ENCODE peak calls at places on chromosomes 7 and 10, in four cellular contexts. One of them, this sample, is unnamed.

GRCh38 chr10:92681306-92681823 is 8.4 kb upstream of the HHEX start:
- DNase-seq in HCT116: no peak
- DNase-seq in astrocyte of the spinal cord: no peak
- DNase-seq in coronary artery: no peak
- DNase-seq in this sample: no peak

GRCh38 chr10:133336131-133337078 is at the start of gene CALY:
- DNase-seq in HCT116: no peak
- DNase-seq in astrocyte of the spinal cord: no peak
- DNase-seq in coronary artery: no peak
- DNase-seq in this sample: no peak

GRCh38 chr7:156780724-156781455 is 112.1 kb downstream of the LMBR1 start:
- DNase-seq in HCT116: no peak
- DNase-seq in astrocyte of the spinal cord: no peak
- DNase-seq in coronary artery: no peak
- DNase-seq in this sample: no peak

GRCh38 chr10:88553116-88553752 is 29.9 kb downstream of the RNLS start:
- DNase-seq in HCT116: peak
- DNase-seq in astrocyte of the spinal cord: peak
- DNase-seq in coronary artery: no peak
- DNase-seq in this sample: peak

GRCh38 chr10:107771066-107771465 is 606.6 kb upstream of the SORCS1 start:
- DNase-seq in HCT116: no peak
- DNase-seq in astrocyte of the spinal cord: no peak
- DNase-seq in coronary artery: no peak
- DNase-seq in this sample: no peak

GRCh38 chr7:100257017-100257416 is 37.3 kb downstream of the PVRIG start:
- DNase-seq in HCT116: no peak
- DNase-seq in astrocyte of the spinal cord: no peak
- DNase-seq in coronary artery: no peak
- DNase-seq in this sample: no peak

GRCh38 chr7:125355899-125356298 is 426.3 kb upstream of the POT1 start:
- DNase-seq in HCT116: no peak
- DNase-seq in astrocyte of the spinal cord: peak
- DNase-seq in coronary artery: no peak
- DNase-seq in this sample: peak

GRCh38 chr10:20879136-20879535 is 18.0 kb downstream of the NEBL start:
- DNase-seq in HCT116: no peak
- DNase-seq in astrocyte of the spinal cord: no peak
- DNase-seq in coronary artery: no peak
- DNase-seq in this sample: peak

GRCh38 chr10:38212460-38212859 is 118.3 kb downstream of the ZNF37A start:
- DNase-seq in HCT116: no peak
- DNase-seq in astrocyte of the spinal cord: no peak
- DNase-seq in coronary artery: no peak
- DNase-seq in this sample: no peak

GRCh38 chr7:25496394-25497103 is 268.3 kb upstream of the NPVF start:
- DNase-seq in HCT116: no peak
- DNase-seq in astrocyte of the spinal cord: no peak
- DNase-seq in coronary artery: no peak
- DNase-seq in this sample: no peak

GRCh38 chr7:98754041-98754479 is 115.8 kb downstream of the TMEM130 start:
- DNase-seq in HCT116: peak
- DNase-seq in astrocyte of the spinal cord: no peak
- DNase-seq in coronary artery: no peak
- DNase-seq in this sample: no peak

GRCh38 chr7:84613411-84613810 is 418.8 kb upstream of the SEMA3A start:
- DNase-seq in HCT116: no peak
- DNase-seq in astrocyte of the spinal cord: no peak
- DNase-seq in coronary artery: no peak
- DNase-seq in this sample: no peak

GRCh38 chr7:84611391-84611790 is 416.8 kb upstream of the SEMA3A start:
- DNase-seq in HCT116: no peak
- DNase-seq in astrocyte of the spinal cord: no peak
- DNase-seq in coronary artery: no peak
- DNase-seq in this sample: no peak

GRCh38 chr7:84617265-84618030 is 422.9 kb upstream of the SEMA3A start:
- DNase-seq in HCT116: no peak
- DNase-seq in astrocyte of the spinal cord: no peak
- DNase-seq in coronary artery: no peak
- DNase-seq in this sample: no peak

GRCh38 chr7:84612976-84613375 is 418.4 kb upstream of the SEMA3A start:
- DNase-seq in HCT116: no peak
- DNase-seq in astrocyte of the spinal cord: no peak
- DNase-seq in coronary artery: no peak
- DNase-seq in this sample: no peak

GRCh38 chr7:84614821-84615506 is 420.4 kb upstream of the SEMA3A start:
- DNase-seq in HCT116: peak
- DNase-seq in astrocyte of the spinal cord: no peak
- DNase-seq in coronary artery: no peak
- DNase-seq in this sample: peak
- TF ChIP-seq CTCF in HCT116: peak
- TF ChIP-seq CTCF in astrocyte of the spinal cord: peak
- TF ChIP-seq CTCF in coronary artery: no peak
- TF ChIP-seq CTCF in this sample: peak

GRCh38 chr7:34184466-34184865 is 279.1 kb downstream of the BMPER start:
- DNase-seq in HCT116: no peak
- DNase-seq in astrocyte of the spinal cord: no peak
- DNase-seq in coronary artery: no peak
- DNase-seq in this sample: peak
- TF ChIP-seq CTCF in HCT116: no peak
- TF ChIP-seq CTCF in astrocyte of the spinal cord: no peak
- TF ChIP-seq CTCF in coronary artery: no peak
- TF ChIP-seq CTCF in this sample: peak

GRCh38 chr7:41691286-41691966 is 11.5 kb downstream of the INHBA start:
- DNase-seq in HCT116: no peak
- DNase-seq in astrocyte of the spinal cord: no peak
- DNase-seq in coronary artery: no peak
- DNase-seq in this sample: no peak

GRCh38 chr7:41696323-41696916 is 6.5 kb downstream of the INHBA start:
- DNase-seq in HCT116: peak
- DNase-seq in astrocyte of the spinal cord: peak
- DNase-seq in coronary artery: no peak
- DNase-seq in this sample: peak

GRCh38 chr7:41695661-41696322 is 7.1 kb downstream of the INHBA start:
- DNase-seq in HCT116: no peak
- DNase-seq in astrocyte of the spinal cord: no peak
- DNase-seq in coronary artery: no peak
- DNase-seq in this sample: peak

GRCh38 chr7:41694490-41694889 is 8.4 kb downstream of the INHBA start:
- DNase-seq in HCT116: no peak
- DNase-seq in astrocyte of the spinal cord: no peak
- DNase-seq in coronary artery: no peak
- DNase-seq in this sample: no peak

GRCh38 chr7:41693150-41693997 is 9.5 kb downstream of the INHBA start:
- DNase-seq in HCT116: no peak
- DNase-seq in astrocyte of the spinal cord: no peak
- DNase-seq in coronary artery: no peak
- DNase-seq in this sample: peak
- TF ChIP-seq CTCF in HCT116: no peak
- TF ChIP-seq CTCF in astrocyte of the spinal cord: peak
- TF ChIP-seq CTCF in coronary artery: peak
- TF ChIP-seq CTCF in this sample: peak

DNA sequence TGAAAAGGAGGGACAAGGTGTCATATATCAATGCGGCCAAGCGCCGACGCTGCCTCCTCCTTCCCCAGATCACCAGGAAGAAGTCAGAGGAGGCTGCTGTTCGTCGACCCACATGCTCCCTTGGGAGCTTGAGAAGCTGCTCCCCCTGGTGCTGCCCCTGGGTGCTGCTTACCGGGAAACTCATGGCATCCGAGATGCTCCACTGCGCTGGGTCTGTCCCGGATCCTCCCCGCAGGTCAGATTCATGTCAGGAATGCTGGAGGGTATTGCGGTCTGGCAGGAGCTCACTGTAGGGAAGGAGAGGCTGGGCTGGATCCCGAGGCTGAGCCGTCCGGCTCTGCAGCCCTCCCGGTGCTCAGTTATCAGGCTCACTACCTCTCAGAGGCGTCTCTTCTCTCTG is 123.7 kb upstream of the FAM20C start:
- DNase-seq in HCT116: no peak
- DNase-seq in astrocyte of the spinal cord: no peak
- DNase-seq in coronary artery: no peak
- DNase-seq in this sample: peak
- TF ChIP-seq CTCF in HCT116: no peak
- TF ChIP-seq CTCF in astrocyte of the spinal cord: peak
- TF ChIP-seq CTCF in coronary artery: no peak
- TF ChIP-seq CTCF in this sample: peak

DNA sequence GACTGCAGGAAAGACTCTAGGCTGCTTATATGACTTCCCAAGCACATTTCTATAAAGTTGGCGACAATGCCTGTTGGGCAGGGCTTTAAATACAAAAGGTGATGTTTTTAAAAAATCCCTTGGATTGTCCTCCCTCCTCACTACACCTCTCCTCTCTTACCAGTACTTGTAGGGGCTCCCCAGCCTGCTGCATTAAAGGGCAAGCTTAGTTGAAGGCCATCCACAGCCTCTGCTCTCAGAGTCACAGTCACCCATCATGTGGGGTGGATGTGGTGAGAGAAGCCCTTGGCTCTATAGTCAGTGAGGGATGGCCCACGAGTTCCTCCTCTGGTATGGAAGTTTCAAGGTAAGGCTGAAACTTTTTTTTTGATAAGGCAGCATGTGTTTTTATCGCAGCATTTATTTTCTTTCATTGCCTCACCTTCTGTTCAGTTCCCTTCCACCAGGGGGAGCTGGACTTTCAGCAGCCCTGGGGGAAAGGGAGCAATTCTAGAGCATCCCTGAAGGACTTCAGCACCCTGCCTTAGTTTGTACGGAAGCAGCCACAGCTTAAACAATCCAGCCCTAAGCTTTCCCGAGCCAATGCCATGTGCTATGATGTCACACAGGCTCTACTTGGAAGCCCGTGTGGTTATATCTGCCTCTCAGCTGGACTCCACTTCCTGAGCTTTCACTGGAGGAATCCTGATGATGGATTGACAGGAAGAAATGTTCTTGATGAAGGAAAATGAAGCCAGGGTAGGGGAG is 131.9 kb downstream of the CALCR start:
- DNase-seq in HCT116: peak
- DNase-seq in astrocyte of the spinal cord: peak
- DNase-seq in coronary artery: no peak
- DNase-seq in this sample: peak
- TF ChIP-seq CTCF in HCT116: peak
- TF ChIP-seq CTCF in astrocyte of the spinal cord: peak
- TF ChIP-seq CTCF in coronary artery: no peak
- TF ChIP-seq CTCF in this sample: peak

GRCh38 chr10:48684792-48685651 is at the start of gene WDFY4:
- DNase-seq in HCT116: no peak
- DNase-seq in astrocyte of the spinal cord: no peak
- DNase-seq in coronary artery: no peak
- DNase-seq in this sample: no peak

GRCh38 chr10:48684463-48684791 is 246 bp upstream of the WDFY4 start:
- DNase-seq in HCT116: no peak
- DNase-seq in astrocyte of the spinal cord: no peak
- DNase-seq in coronary artery: no peak
- DNase-seq in this sample: no peak

GRCh38 chr10:48682265-48682664 is 2.4 kb upstream of the WDFY4 start:
- DNase-seq in HCT116: no peak
- DNase-seq in astrocyte of the spinal cord: no peak
- DNase-seq in coronary artery: no peak
- DNase-seq in this sample: no peak

GRCh38 chr10:48683893-48684292 is 780 bp upstream of the WDFY4 start:
- DNase-seq in HCT116: no peak
- DNase-seq in astrocyte of the spinal cord: no peak
- DNase-seq in coronary artery: no peak
- DNase-seq in this sample: no peak

DNA sequence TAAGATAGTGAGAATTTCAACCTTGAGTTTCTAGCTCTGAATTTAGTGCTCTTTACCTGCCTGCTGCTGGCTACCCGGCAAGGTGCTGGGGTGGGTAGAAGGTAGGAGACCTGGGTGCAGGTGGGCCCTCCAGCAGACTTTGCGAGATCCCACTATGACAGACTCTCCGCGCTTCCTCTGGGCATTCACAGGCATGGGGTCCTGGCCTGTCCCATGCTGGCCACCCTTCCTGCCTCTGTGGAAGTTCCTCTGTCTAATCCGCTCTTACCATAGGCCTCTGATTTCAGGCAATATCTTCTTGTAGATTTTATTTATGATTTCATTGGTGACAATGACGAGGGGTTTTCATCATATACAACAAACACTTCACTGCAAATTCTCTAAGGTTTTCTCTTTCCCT is 1.2 kb upstream of the WDFY4 start:
- DNase-seq in HCT116: no peak
- DNase-seq in astrocyte of the spinal cord: no peak
- DNase-seq in coronary artery: no peak
- DNase-seq in this sample: no peak
- TF ChIP-seq CTCF in HCT116: no peak
- TF ChIP-seq CTCF in astrocyte of the spinal cord: no peak
- TF ChIP-seq CTCF in coronary artery: no peak
- TF ChIP-seq CTCF in this sample: no peak